ENCODE peak calls at places on chromosome 16, in five cellular contexts. U is GM23338, O is HL-60, T is HCT116, H is stomach. C is an unnamed sample.

GRCh38 chr16:5580320-5580719 is 482.7 kb upstream of the EEF2KMT start:
- DNase-seq in U (no peak), O (no peak), T (no peak), H (no peak), C (no peak)

GRCh38 chr16:51245306-51245705 is 94.2 kb upstream of the SALL1 start:
- DNase-seq in U (no peak), O (no peak), T (no peak), H (no peak), C (no peak)

GRCh38 chr16:16830401-16830800 is 451.5 kb downstream of the NPIPA7 start:
- DNase-seq in U (no peak), O (no peak), T (no peak), H (no peak), C (no peak)

GRCh38 chr16:51592013-51592501 is 441.0 kb upstream of the SALL1 start:
- DNase-seq in U (peak), O (no peak), T (no peak), H (no peak), C (no peak)

GRCh38 chr16:88733630-88734360 is 27.5 kb downstream of the CTU2 start:
- DNase-seq in U (no peak), O (no peak), T (no peak), H (no peak), C (no peak)

GRCh38 chr16:53061701-53062159 is 6.9 kb downstream of the CHD9 start:
- DNase-seq in U (no peak), O (no peak), T (no peak), H (peak), C (no peak)

GRCh38 chr16:85251225-85251760 is 139.0 kb upstream of the CIBAR2 start:
- DNase-seq in U (no peak), O (no peak), T (no peak), H (no peak), C (no peak)

GRCh38 chr16:57255686-57256415 is 10.8 kb downstream of the ARL2BP start:
- DNase-seq in U (no peak), O (no peak), T (no peak), H (peak), C (no peak)

GRCh38 chr16:57800213-57801097 is 1.8 kb downstream of the KIFC3 start:
- DNase-seq in U (no peak), O (no peak), T (no peak), H (peak), C (no peak)

GRCh38 chr16:52964290-52964689 is 88.4 kb downstream of the CHD9NB start:
- DNase-seq in U (peak), O (no peak), T (no peak), H (no peak), C (no peak)

GRCh38 chr16:88681084-88681680 is 5.1 kb downstream of the SNAI3 start:
- DNase-seq in U (peak), O (no peak), T (no peak), H (peak), C (peak)

GRCh38 chr16:67441289-67441753 is 10.4 kb downstream of the HSD11B2 start:
- DNase-seq in U (no peak), O (no peak), T (no peak), H (peak), C (no peak)

GRCh38 chr16:55495616-55496289 is 13.1 kb upstream of the LPCAT2 start:
- DNase-seq in U (peak), O (no peak), T (no peak), H (no peak), C (no peak)

GRCh38 chr16:88284626-88285513 is 97.9 kb upstream of the ZNF469 start:
- DNase-seq in U (no peak), O (no peak), T (no peak), H (no peak), C (no peak)

GRCh38 chr16:3735541-3735940 is 18.2 kb upstream of the TRAP1 start:
- DNase-seq in U (no peak), O (no peak), T (no peak), H (no peak), C (no peak)
- TF ChIP-seq POLR2AphosphoS5 in U (no peak), O (no peak), T (no peak), H (no peak), C (no peak)

GRCh38 chr16:3020604-3021448 is 658 bp downstream of the TNFRSF12A start:
- DNase-seq in U (peak), O (no peak), T (peak), H (peak), C (no peak)
- TF ChIP-seq POLR2AphosphoS5 in U (peak), O (no peak), T (peak), H (peak), C (no peak)

GRCh38 chr16:30778549-30779244 is 8.3 kb downstream of the ZNF629 start:
- DNase-seq in U (peak), O (no peak), T (no peak), H (no peak), C (no peak)
- TF ChIP-seq POLR2AphosphoS5 in U (no peak), O (no peak), T (peak), H (no peak), C (no peak)

GRCh38 chr16:50195276-50195675 is 42.2 kb downstream of the TENT4B start:
- DNase-seq in U (no peak), O (no peak), T (no peak), H (no peak), C (no peak)

GRCh38 chr16:50185005-50185505 is 31.9 kb downstream of the TENT4B start:
- DNase-seq in U (no peak), O (no peak), T (no peak), H (no peak), C (no peak)

GRCh38 chr16:50193594-50193993 is 40.5 kb downstream of the TENT4B start:
- DNase-seq in U (no peak), O (no peak), T (no peak), H (no peak), C (no peak)

GRCh38 chr16:50188619-50189136 is 35.6 kb downstream of the TENT4B start:
- DNase-seq in U (no peak), O (no peak), T (no peak), H (no peak), C (no peak)

DNA sequence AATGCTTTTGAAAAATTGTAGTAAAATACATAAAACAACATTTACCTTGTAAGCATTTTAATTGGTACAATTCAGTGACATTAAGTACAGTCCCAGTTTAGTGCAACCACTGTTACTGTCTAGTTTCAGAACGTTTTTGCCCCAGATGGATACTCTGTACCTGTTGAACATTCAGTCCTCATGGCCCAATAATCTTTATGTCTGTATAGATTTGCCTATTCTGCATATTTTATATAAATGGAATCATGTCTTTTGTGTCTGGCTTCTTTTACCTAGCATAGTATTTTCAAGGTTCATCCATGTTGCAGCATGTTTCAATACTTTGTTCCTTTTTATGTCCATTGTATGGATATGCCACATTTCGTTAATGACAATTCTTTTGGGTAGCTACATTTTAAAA is 37.2 kb downstream of the TENT4B start:
- DNase-seq in U (no peak), O (no peak), T (no peak), H (no peak), C (no peak)
- TF ChIP-seq POLR2AphosphoS5 in U (no peak), O (no peak), T (no peak), H (no peak), C (no peak)

GRCh38 chr16:81810894-81811538 is 31.9 kb downstream of the PLCG2 start:
- DNase-seq in U (no peak), O (no peak), T (no peak), H (no peak), C (no peak)
- TF ChIP-seq POLR2AphosphoS5 in U (no peak), O (no peak), T (no peak), H (no peak), C (peak)

DNA sequence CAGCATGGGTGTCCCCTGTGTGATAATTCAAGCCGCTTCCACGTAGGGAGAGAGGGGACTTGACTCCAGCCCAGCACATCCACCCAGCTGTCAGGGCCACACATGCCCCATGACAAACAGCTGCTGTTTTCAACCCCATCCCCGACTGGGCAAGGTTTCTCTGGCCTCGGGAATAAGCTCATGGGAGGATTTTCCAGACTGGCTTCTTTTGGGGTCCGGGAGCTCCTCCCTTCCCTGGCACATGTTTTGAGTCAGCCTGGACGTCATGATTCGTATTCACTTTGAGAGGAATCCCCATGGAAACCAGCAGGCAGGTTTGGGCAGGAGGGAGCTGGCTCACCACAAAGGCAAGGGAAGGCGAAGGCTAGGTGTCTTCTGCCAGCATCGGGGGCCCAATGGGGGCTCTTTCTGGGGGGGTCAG is 156.4 kb downstream of the CMIP start:
- DNase-seq in U (no peak), O (no peak), T (no peak), H (no peak), C (no peak)
- TF ChIP-seq POLR2AphosphoS5 in U (no peak), O (no peak), T (no peak), H (no peak), C (no peak)

DNA sequence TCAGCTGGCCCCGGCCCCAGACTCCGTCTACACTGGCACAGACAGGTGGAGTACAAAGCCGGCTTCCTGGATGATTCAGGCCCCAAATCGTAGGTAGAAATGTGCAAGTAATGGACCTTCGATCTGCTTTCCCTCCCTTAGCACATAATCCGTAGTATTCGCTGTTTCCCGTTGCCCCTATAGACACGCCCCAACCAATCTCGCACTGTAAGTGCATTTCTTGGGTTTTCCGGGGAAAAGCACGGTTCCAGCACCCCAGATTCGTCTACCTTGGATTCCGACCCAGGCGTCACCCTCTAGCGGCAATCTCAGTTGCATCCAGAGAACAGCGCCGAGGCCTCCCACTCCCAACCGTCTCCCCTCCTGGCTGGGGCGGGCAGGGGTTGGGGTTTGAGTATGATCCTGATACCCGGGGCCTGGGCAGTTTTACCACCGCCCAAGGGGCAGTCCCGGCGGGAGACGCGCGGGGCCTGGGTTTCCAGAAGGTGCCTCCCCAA is 12.1 kb upstream of the FOXF1 start:
- DNase-seq in U (no peak), O (no peak), T (no peak), H (no peak), C (no peak)
- TF ChIP-seq POLR2AphosphoS5 in U (no peak), O (no peak), T (no peak), H (no peak), C (no peak)

GRCh38 chr16:26220894-26221293 is 529.1 kb downstream of the HS3ST4 start:
- DNase-seq in U (peak), O (no peak), T (no peak), H (no peak), C (no peak)
- TF ChIP-seq POLR2AphosphoS5 in U (no peak), O (no peak), T (no peak), H (no peak), C (no peak)

GRCh38 chr16:23969468-23970297 is 133.9 kb downstream of the PRKCB start:
- DNase-seq in U (no peak), O (no peak), T (no peak), H (no peak), C (no peak)
- TF ChIP-seq POLR2AphosphoS5 in U (no peak), O (no peak), T (no peak), H (no peak), C (no peak)

C was measured in GM12891.